ENCODE peak calls at places on chromosome 17, in seven cellular contexts. R is breast epithelium; U is tibial artery; J is body of pancreas; Z is CD4-positive, alpha-beta T cell; H is MCF 10A; Q is natural killer cell. T is an unnamed sample.
A peak's percentile ranks its signal among the peaks of the same experiment; 100 is the strongest.

GRCh38 chr17:68431661-68432071 is 25.6 kb downstream of the WIPI1 start:
- DNase-seq in Z (peak; percentile 43), H (peak; percentile 20), R (no peak), U (no peak), J (no peak), Q (no peak), T (no peak)

GRCh38 chr17:48021964-48022363 is 15.6 kb downstream of the COPZ2 start:
- DNase-seq in H (no peak), Q (no peak), Z (no peak), J (no peak), U (no peak), R (no peak), T (no peak)

GRCh38 chr17:39069114-39069756 is 82.2 kb downstream of the PLXDC1 start:
- DNase-seq in R (no peak), H (peak; percentile 55), J (peak; percentile 40), Q (no peak), U (no peak), Z (no peak), T (no peak)

GRCh38 chr17:16915752-16916556 is 56.0 kb downstream of the TNFRSF13B start:
- DNase-seq in J (peak; percentile 75), H (peak; percentile 76), R (peak; percentile 52), U (peak; percentile 57), Q (no peak), Z (no peak), T (no peak)

GRCh38 chr17:157901-158300 is 20.5 kb downstream of the SCGB1C2 start:
- DNase-seq in Z (no peak), J (no peak), H (no peak), Q (no peak), U (no peak), R (no peak), T (no peak)

GRCh38 chr17:39688475-39688835 is 598 bp upstream of the PGAP3 start:
- DNase-seq in H (no peak), Q (no peak), R (no peak), U (no peak), Z (no peak), J (no peak), T (no peak)

GRCh38 chr17:32954477-32954876 is 26.5 kb downstream of the TMEM98 start:
- DNase-seq in Q (no peak), Z (no peak), R (no peak), H (no peak), U (no peak), J (peak; percentile 93), T (no peak)

GRCh38 chr17:27651411-27652345 is 20.7 kb downstream of the LGALS9 start:
- DNase-seq in H (peak; percentile 55), R (peak; percentile 62), Z (peak; percentile 67), J (peak; percentile 68), Q (peak; percentile 64), U (peak; percentile 50), T (no peak)

GRCh38 chr17:56928586-56928985 is 14.7 kb upstream of the TRIM25 start:
- DNase-seq in U (no peak), R (no peak), J (no peak), Z (no peak), H (no peak), Q (no peak), T (no peak)

GRCh38 chr17:65644545-65644944 is 83.1 kb upstream of the AXIN2 start:
- DNase-seq in H (no peak), R (no peak), U (no peak), J (no peak), Z (no peak), Q (no peak), T (no peak)

GRCh38 chr17:34379876-34380275 is 16.8 kb upstream of the CCL1 start:
- DNase-seq in U (no peak), H (no peak), J (no peak), R (no peak), Q (no peak), Z (no peak), T (no peak)

GRCh38 chr17:3894927-3895343 is 2.1 kb upstream of the CAMKK1 start:
- DNase-seq in R (peak; percentile 62), Q (no peak), J (peak; percentile 82), U (no peak), H (peak; percentile 66), Z (no peak), T (peak; percentile 67)

GRCh38 chr17:77325826-77326581 is 185.2 kb downstream of the SEC14L1 start:
- DNase-seq in R (peak; percentile 46), U (no peak), Z (no peak), H (no peak), J (no peak), Q (peak; percentile 21), T (peak; percentile 37)

GRCh38 chr17:43517615-43518386 is 28.3 kb downstream of the ETV4 start:
- DNase-seq in U (no peak), H (peak; percentile 29), Q (no peak), Z (no peak), R (no peak), J (no peak), T (no peak)

GRCh38 chr17:44916781-44917241 is 1.5 kb upstream of the GFAP start:
- DNase-seq in J (peak; percentile 84), R (peak; percentile 65), Z (no peak), H (peak; percentile 81), Q (no peak), U (no peak), T (no peak)

GRCh38 chr17:32452281-32452680 is 8.0 kb downstream of the PSMD11 start:
- DNase-seq in H (no peak), Q (no peak), U (no peak), J (no peak), Z (no peak), R (no peak), T (no peak)

GRCh38 chr17:44075598-44076293 is 5.2 kb downstream of the G6PC3 start:
- DNase-seq in Q (no peak), H (no peak), J (no peak), R (no peak), Z (no peak), U (no peak), T (no peak)

GRCh38 chr17:15659663-15660062 is 24.4 kb downstream of the TRIM16 start:
- DNase-seq in Z (no peak), U (no peak), Q (no peak), H (peak; percentile 92), R (no peak), J (peak; percentile 85), T (no peak)

GRCh38 chr17:5418858-5419355 is 555 bp downstream of the NUP88 start:
- DNase-seq in H (peak; percentile 65), Q (peak; percentile 40), R (no peak), U (peak; percentile 24), Z (peak; percentile 41), J (peak; percentile 46), T (no peak)

GRCh38 chr17:60102632-60103047 is 23.9 kb upstream of the HEATR6 start:
- DNase-seq in H (no peak), Z (peak; percentile 7), U (peak; percentile 25), J (no peak), R (no peak), Q (no peak), T (peak; percentile 91)

GRCh38 chr17:65023791-65024190 is 32.7 kb downstream of the GNA13 start:
- DNase-seq in Q (no peak), U (no peak), H (peak; percentile 17), Z (no peak), J (no peak), R (no peak), T (no peak)

GRCh38 chr17:27944546-27945332 is 51.6 kb upstream of the LYRM9 start:
- DNase-seq in Q (no peak), R (no peak), J (no peak), U (no peak), H (no peak), Z (no peak), T (no peak)

GRCh38 chr17:72334205-72334604 is 213.4 kb downstream of the SOX9 start:
- DNase-seq in J (no peak), H (no peak), R (no peak), Q (no peak), U (no peak), Z (no peak), T (no peak)
- TF ChIP-seq CTCF in J (no peak), H (no peak), R (no peak), Q (no peak), U (no peak), Z (no peak), T (no peak)

DNA sequence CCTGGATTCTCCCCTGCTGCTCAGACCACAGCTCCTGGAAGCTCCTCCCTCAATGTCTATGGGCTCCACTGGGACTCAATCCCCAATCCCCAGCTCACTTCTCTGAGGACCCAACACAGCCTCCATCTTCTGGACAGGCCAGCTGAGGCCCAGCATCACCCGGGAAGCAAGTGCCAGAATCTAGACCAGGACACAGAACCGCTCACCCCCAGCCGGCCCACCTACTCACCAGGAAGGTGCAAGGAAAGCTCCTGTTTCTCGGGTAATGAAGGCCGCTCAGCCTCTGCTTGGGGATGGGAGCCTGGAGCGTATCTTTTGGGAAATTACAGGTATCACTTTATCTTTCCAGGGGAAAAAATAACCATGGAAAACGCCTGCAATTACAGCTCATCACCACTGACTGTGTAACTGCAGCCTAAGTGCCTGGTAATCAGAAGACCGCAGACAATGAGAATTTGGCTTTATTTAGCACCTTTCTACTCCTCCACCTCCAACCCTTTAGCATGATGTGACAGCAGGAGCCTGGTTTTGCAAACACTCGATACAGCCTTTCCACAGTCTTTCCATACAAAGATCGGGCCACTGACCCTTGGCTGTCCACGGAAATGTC is 49.6 kb upstream of the RPL38 start:
- DNase-seq in H (no peak), J (no peak), R (no peak), Q (no peak), Z (no peak), U (no peak), T (no peak)
- TF ChIP-seq CTCF in H (no peak), J (no peak), R (no peak), Q (no peak), Z (no peak), U (no peak), T (no peak)

DNA sequence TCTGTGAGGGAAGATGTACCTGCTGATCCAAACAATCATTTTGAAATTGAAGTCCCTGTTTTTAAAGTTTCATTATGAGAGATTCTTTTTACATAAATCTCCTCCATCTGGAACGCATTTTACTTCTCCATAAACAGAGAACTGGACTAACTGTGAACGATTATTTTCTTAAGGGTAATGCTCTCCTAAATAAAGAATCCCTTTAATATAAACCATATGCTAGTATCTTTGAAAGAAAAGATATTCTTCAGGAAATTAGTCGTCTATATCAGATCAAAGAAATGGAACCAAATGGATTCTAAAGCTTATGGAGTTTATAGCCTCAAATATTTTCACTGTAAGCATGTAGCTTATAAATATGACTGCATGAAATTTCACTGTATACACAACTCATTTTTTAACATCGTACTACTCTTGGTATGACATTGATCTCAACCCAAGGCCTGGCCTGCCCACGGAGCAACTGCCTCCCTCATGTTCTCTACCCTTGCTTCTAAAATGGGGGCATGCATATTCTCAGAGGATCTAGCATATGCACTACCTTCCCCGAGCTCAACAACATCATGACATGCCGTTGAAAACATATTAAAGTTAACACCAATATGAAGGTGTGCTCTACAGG is 66.4 kb downstream of the MYH10 start:
- DNase-seq in U (no peak), H (no peak), Z (no peak), Q (no peak), J (no peak), R (no peak), T (no peak)
- TF ChIP-seq CTCF in U (no peak), H (no peak), Z (no peak), Q (no peak), J (no peak), R (no peak), T (no peak)

GRCh38 chr17:36152639-36153120 is 23.8 kb downstream of the TBC1D3B start:
- DNase-seq in U (no peak), J (no peak), Q (no peak), R (no peak), Z (no peak), H (no peak), T (no peak)
- TF ChIP-seq CTCF in U (no peak), J (no peak), Q (no peak), R (no peak), Z (no peak), H (peak; percentile 6), T (no peak)